ENCODE peak calls at places on chromosomes 6 and 20, in five cellular contexts. G is GM13976, W is epithelial cell of esophagus, H is RWPE1, X is ovary. C is an unnamed sample.

GRCh38 chr6:101776919-101777350 is 383.4 kb downstream of the GRIK2 start:
- DNase-seq in G (no peak), W (no peak), H (no peak), X (no peak), C (no peak)

GRCh38 chr20:51131806-51132205 is 108.9 kb upstream of the KCNG1 start:
- DNase-seq in G (no peak), W (no peak), H (no peak), X (no peak), C (no peak)

GRCh38 chr6:71248306-71248705 is 40.3 kb upstream of the OGFRL1 start:
- DNase-seq in G (no peak), W (peak), H (peak), X (no peak), C (no peak)

GRCh38 chr20:20782747-20783146 is 70.3 kb upstream of the RALGAPA2 start:
- DNase-seq in G (no peak), W (no peak), H (no peak), X (no peak), C (no peak)

GRCh38 chr6:126620747-126621146 is 280.8 kb downstream of the CENPW start:
- DNase-seq in G (no peak), W (no peak), H (no peak), X (no peak), C (no peak)

GRCh38 chr20:60352017-60352416 is 393.8 kb downstream of the CDH26 start:
- DNase-seq in G (no peak), W (peak), H (peak), X (no peak), C (no peak)

GRCh38 chr6:72861935-72862432 is 240.1 kb downstream of the KCNQ5 start:
- DNase-seq in G (peak), W (peak), H (peak), X (no peak), C (no peak)

GRCh38 chr6:159693894-159694545 is 979 bp upstream of the SOD2 start:
- DNase-seq in G (peak), W (peak), H (peak), X (no peak), C (peak)

GRCh38 chr6:44660561-44661220 is 273.2 kb downstream of the CDC5L start:
- DNase-seq in G (no peak), W (no peak), H (no peak), X (no peak), C (no peak)

GRCh38 chr6:23446394-23447001 is 679.5 kb upstream of the NRSN1 start:
- DNase-seq in G (no peak), W (peak), H (peak), X (no peak), C (no peak)

GRCh38 chr6:143754204-143754603 is 76.4 kb downstream of the PHACTR2 start:
- DNase-seq in G (no peak), W (no peak), H (no peak), X (no peak), C (no peak)

GRCh38 chr6:42417641-42418112 is 34.0 kb downstream of the TRERF1 start:
- DNase-seq in G (no peak), W (no peak), H (no peak), X (no peak), C (no peak)

GRCh38 chr6:166050559-166050958 is 117.1 kb downstream of the TBXT start:
- DNase-seq in G (no peak), W (no peak), H (no peak), X (no peak), C (no peak)

GRCh38 chr6:30348957-30349356 is 4.0 kb downstream of the RPP21 start:
- DNase-seq in G (no peak), W (no peak), H (no peak), X (no peak), C (no peak)

GRCh38 chr6:89260310-89260709 is 43.2 kb upstream of the GABRR1 start:
- DNase-seq in G (peak), W (no peak), H (no peak), X (no peak), C (no peak)

GRCh38 chr20:58869662-58870227 is 17.2 kb downstream of the GNAS start:
- DNase-seq in G (no peak), W (no peak), H (no peak), X (no peak), C (no peak)

GRCh38 chr20:58870293-58871014 is 17.9 kb downstream of the GNAS start:
- DNase-seq in G (peak), W (peak), H (peak), X (peak), C (no peak)

GRCh38 chr20:58867211-58867610 is 14.7 kb downstream of the GNAS start:
- DNase-seq in G (no peak), W (no peak), H (no peak), X (no peak), C (no peak)

GRCh38 chr20:58871533-58872102 is 19.1 kb downstream of the GNAS start:
- DNase-seq in G (no peak), W (peak), H (no peak), X (no peak), C (no peak)

DNA sequence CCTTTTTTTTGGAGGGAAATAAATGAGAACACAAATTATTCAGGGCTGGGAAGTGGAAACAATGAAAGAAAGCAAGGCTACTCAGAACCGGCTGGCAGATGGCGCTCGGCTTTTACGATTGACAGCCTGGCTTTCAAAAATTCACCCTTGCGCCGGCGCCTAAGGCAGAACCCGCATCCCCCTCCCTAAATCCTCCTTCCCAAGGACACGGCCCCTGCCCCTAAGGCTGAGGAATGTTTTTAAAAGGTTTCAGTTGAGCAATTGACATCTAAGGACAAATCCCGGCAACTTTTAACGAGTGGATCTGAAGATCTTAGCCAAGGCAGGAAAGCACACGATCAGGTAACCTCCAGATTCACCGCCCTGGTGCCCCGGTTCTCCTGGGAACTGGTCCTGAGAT is 16.3 kb downstream of the GNAS start:
- DNase-seq in G (no peak), W (peak), H (peak), X (peak), C (no peak)
- TF ChIP-seq CTCF in G (peak), W (peak), H (peak), X (no peak), C (peak)

GRCh38 chr20:2524435-2525272 is 11.7 kb upstream of the TMC2 start:
- DNase-seq in G (peak), W (peak), H (peak), X (peak), C (peak)
- TF ChIP-seq CTCF in G (peak), W (peak), H (peak), X (peak), C (peak)

GRCh38 chr20:63254536-63255384 is 497 bp upstream of the NKAIN4 start:
- DNase-seq in G (peak), W (no peak), H (no peak), X (no peak), C (no peak)

GRCh38 chr20:63257629-63258028 is 3.4 kb upstream of the NKAIN4 start:
- DNase-seq in G (no peak), W (no peak), H (no peak), X (no peak), C (no peak)

GRCh38 chr20:63254237-63254535 is at the start of gene NKAIN4:
- DNase-seq in G (no peak), W (no peak), H (no peak), X (no peak), C (no peak)

GRCh38 chr20:63256954-63257353 is 2.7 kb upstream of the NKAIN4 start:
- DNase-seq in G (no peak), W (no peak), H (no peak), X (no peak), C (no peak)

GRCh38 chr20:63255911-63256704 is 1.8 kb upstream of the NKAIN4 start:
- DNase-seq in G (no peak), W (peak), H (peak), X (no peak), C (no peak)
- TF ChIP-seq CTCF in G (no peak), W (no peak), H (no peak), X (no peak), C (no peak)

DNA sequence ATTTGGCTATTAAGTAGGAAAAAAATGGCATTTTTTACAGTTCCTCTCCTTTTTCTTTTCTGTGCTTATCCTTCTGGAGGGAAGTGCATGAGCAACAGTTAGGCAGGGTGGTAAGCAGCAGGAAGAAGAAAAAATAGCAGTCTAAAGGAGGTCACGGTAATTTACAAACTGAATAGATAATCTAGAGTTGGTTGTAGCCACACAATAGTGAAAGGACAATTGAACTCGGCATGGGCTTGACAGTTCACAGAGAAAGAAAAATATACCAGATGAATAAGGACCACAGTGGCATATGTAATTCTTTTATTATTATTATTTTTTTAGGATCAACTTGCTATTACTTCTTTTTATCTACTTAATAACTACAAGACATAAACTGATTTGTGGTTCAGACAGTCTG is 358.6 kb downstream of the BTBD9 start:
- DNase-seq in G (no peak), W (no peak), H (no peak), X (no peak), C (no peak)
- TF ChIP-seq CTCF in G (no peak), W (no peak), H (no peak), X (no peak), C (no peak)

DNA sequence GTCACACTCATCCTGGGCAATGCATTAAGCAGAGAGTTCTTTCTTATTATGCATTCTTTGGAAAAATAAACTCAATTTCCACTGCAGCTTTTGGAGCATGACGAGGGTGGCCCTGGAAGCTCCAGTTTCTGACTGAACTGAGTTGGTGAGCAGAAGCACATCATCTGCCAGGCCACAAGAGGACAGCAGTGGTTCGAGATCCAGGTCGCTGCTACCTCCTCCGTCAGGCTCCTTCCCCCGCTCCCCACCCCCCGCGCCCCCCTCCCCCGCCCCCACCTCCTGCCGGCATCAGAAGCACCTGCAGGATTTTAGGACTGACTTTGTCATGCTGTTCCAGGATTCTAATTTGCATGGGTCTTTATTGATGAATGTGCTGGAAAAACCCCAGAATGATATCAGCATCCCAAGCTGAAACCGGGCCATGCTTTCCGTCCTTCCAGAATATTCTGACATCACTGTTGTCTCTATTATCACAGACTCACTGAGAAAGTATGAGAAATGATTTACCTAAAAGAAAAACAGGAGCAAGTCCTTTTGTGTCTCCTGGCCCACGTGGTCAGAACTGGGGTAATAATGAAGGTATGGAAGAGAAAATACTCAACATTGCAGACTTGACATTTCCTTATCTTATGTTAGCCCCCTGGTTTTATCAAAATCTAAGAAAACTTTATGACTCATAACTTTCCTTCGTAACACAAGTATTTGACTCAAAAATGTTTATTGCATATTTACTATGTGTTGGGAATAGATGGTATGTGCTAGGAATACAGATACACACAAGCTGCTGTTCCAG is 220.1 kb upstream of the EXOC2 start:
- DNase-seq in G (peak), W (peak), H (peak), X (no peak), C (peak)
- TF ChIP-seq CTCF in G (peak), W (peak), H (peak), X (no peak), C (peak)

DNA sequence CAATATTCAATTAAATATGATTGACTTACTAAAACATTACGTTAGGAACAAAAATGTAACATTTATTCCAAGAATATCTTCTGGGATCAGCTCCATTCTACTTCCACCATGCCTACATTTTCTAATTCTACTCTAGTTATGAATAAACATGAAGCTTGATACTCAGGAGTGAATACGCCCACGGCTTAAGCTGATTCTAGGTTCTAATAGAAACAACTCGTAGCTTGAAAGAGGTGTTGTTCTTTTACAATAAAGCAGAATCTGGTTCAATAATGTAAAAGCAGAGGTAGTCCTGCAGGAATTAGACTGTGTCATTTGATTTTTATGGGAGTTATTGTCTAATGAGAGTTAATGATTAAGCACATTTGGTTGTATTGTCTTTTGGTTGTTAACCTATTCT is 107.3 kb upstream of the OLIG3 start:
- DNase-seq in G (no peak), W (no peak), H (no peak), X (no peak), C (no peak)
- TF ChIP-seq CTCF in G (no peak), W (no peak), H (no peak), X (no peak), C (no peak)

C was measured in GM13977.